ENCODE peak calls at places on chromosome 16, in seven cellular contexts. A is posterior vena cava; Z is T-helper 2 cell; L is AG10803; O is A549; P is activated naive CD4-positive, alpha-beta T cell treated with Interleukin-2 at 50 U/mL for 16 hours; F is cerebellar nuclear complex. X is an unnamed sample.

GRCh38 chr16:57637424-57637823 is 9.0 kb downstream of the ADGRG1 start:
- DNase-seq in O (no peak), F (no peak), A (no peak), P (no peak), L (no peak), Z (no peak), X (no peak)

GRCh38 chr16:29811896-29812665 is at the start of gene PRRT2:
- DNase-seq in A (no peak), L (peak), O (no peak), F (peak), Z (peak), P (peak), X (peak)

GRCh38 chr16:87603684-87604571 is 1.6 kb downstream of the JPH3 start:
- DNase-seq in F (no peak), O (no peak), L (no peak), P (no peak), Z (no peak), A (no peak), X (no peak)

GRCh38 chr16:27432600-27432957 is 30.6 kb downstream of the IL21R start:
- DNase-seq in L (peak), O (no peak), A (no peak), Z (no peak), F (no peak), P (no peak), X (no peak)

GRCh38 chr16:5350118-5350517 is 252.5 kb upstream of the EEF2KMT start:
- DNase-seq in O (no peak), Z (no peak), P (no peak), L (no peak), F (no peak), A (no peak), X (peak)

GRCh38 chr16:56657555-56658430 is at the start of gene MT1F:
- DNase-seq in Z (peak), L (no peak), F (peak), P (peak), A (peak), O (peak), X (peak)

GRCh38 chr16:11333696-11334095 is 11.6 kb upstream of the RMI2 start:
- DNase-seq in Z (no peak), A (peak), L (no peak), F (no peak), P (no peak), O (no peak), X (no peak)

GRCh38 chr16:1413684-1414531 is 596 bp downstream of the UNKL start:
- DNase-seq in Z (peak), O (peak), A (no peak), F (no peak), L (peak), P (peak), X (peak)

GRCh38 chr16:68592466-68593337 is 52.4 kb upstream of the CDH3 start:
- DNase-seq in P (no peak), L (no peak), Z (no peak), A (no peak), O (peak), F (no peak), X (peak)

GRCh38 chr16:67296422-67296821 is 17.1 kb downstream of the PLEKHG4 start:
- DNase-seq in L (peak), A (peak), O (no peak), P (no peak), Z (no peak), F (no peak), X (no peak)

GRCh38 chr16:31715915-31716314 is 157.7 kb upstream of the ZNF267 start:
- DNase-seq in L (no peak), Z (no peak), F (no peak), A (no peak), O (no peak), P (no peak), X (no peak)

GRCh38 chr16:87295259-87295658 is 21.9 kb downstream of the C16orf95 start:
- DNase-seq in O (peak), F (no peak), Z (no peak), L (no peak), A (no peak), P (no peak), X (peak)